ENCODE peak calls at places on chromosomes 12 and 14, in five cellular contexts. U, I, T, K and S are unnamed samples.

GRCh38 chr14:97138801-97139200 is 341.6 kb downstream of the VRK1 start:
- DNase-seq in U (no peak), I (no peak), T (no peak), K (no peak), S (no peak)

GRCh38 chr14:97878727-97879126 is 1081.5 kb downstream of the VRK1 start:
- DNase-seq in U (no peak), I (no peak), T (peak; percentile 78), K (no peak), S (peak; percentile 10)

GRCh38 chr12:64819816-64820402 is 4.5 kb upstream of the TBC1D30 start:
- DNase-seq in U (no peak), I (no peak), T (no peak), K (no peak), S (no peak)

GRCh38 chr12:39124768-39125167 is 219.4 kb upstream of the CPNE8 start:
- DNase-seq in U (no peak), I (no peak), T (no peak), K (no peak), S (no peak)

GRCh38 chr12:63066782-63067181 is 84.2 kb downstream of the AVPR1A start:
- DNase-seq in U (no peak), I (no peak), T (no peak), K (no peak), S (no peak)

GRCh38 chr14:66600416-66600815 is 92.5 kb downstream of the GPHN start:
- DNase-seq in U (no peak), I (no peak), T (no peak), K (no peak), S (no peak)

GRCh38 chr12:52826611-52827498 is 7.3 kb downstream of the KRT79 start:
- DNase-seq in U (no peak), I (no peak), T (no peak), K (no peak), S (no peak)

GRCh38 chr12:127810026-127810425 is 456.9 kb upstream of the TMEM132C start:
- DNase-seq in U (no peak), I (no peak), T (no peak), K (no peak), S (no peak)

GRCh38 chr12:117489671-117490070 is 128.2 kb upstream of the NOS1 start:
- DNase-seq in U (no peak), I (no peak), T (no peak), K (no peak), S (no peak)

GRCh38 chr14:89283327-89284060 is 133.5 kb downstream of the FOXN3 start:
- DNase-seq in U (no peak), I (peak; percentile 9), T (no peak), K (no peak), S (no peak)

GRCh38 chr12:388547-389137 is 478 bp downstream of the KDM5A start:
- DNase-seq in U (no peak), I (peak; percentile 43), T (peak; percentile 80), K (no peak), S (peak; percentile 11)

GRCh38 chr12:66279127-66279712 is 23.1 kb upstream of the HELB start:
- DNase-seq in U (no peak), I (peak; percentile 28), T (peak; percentile 77), K (no peak), S (no peak)

GRCh38 chr12:28021704-28022103 is 49.2 kb upstream of the PTHLH start:
- DNase-seq in U (no peak), I (no peak), T (no peak), K (no peak), S (no peak)

GRCh38 chr12:68158427-68158826 is 1.1 kb downstream of the IFNG start:
- DNase-seq in U (no peak), I (no peak), T (no peak), K (no peak), S (no peak)

GRCh38 chr14:50776522-50776921 is 54.4 kb downstream of the NIN start:
- DNase-seq in U (no peak), I (no peak), T (no peak), K (no peak), S (no peak)

GRCh38 chr14:76352639-76353281 is 23.2 kb upstream of the ESRRB start:
- DNase-seq in U (peak; percentile 18), I (peak; percentile 62), T (peak; percentile 65), K (peak; percentile 5), S (peak; percentile 20)

GRCh38 chr12:123134265-123134664 is 16.6 kb downstream of the PITPNM2 start:
- DNase-seq in U (no peak), I (no peak), T (no peak), K (no peak), S (no peak)

GRCh38 chr12:49984476-49984890 is 11.7 kb downstream of the AQP6 start:
- DNase-seq in U (no peak), I (no peak), T (no peak), K (no peak), S (no peak)

GRCh38 chr12:126667340-126667739 is 1599.6 kb upstream of the TMEM132C start:
- DNase-seq in U (no peak), I (no peak), T (no peak), K (no peak), S (no peak)

GRCh38 chr12:78916845-78917480 is 52.4 kb downstream of the SYT1 start:
- DNase-seq in U (no peak), I (no peak), T (no peak), K (no peak), S (no peak)

GRCh38 chr12:117028254-117028653 is 71.0 kb downstream of the TESC start:
- DNase-seq in U (no peak), I (no peak), T (no peak), K (no peak), S (no peak)

GRCh38 chr12:32051511-32052299 is 54.9 kb upstream of the BICD1 start:
- DNase-seq in U (no peak), I (no peak), T (no peak), K (no peak), S (no peak)

GRCh38 chr14:24277606-24278321 is 6.4 kb upstream of the RABGGTA start:
- DNase-seq in U (no peak), I (peak; percentile 19), T (no peak), K (peak; percentile 4), S (peak; percentile 24)

GRCh38 chr14:38329236-38329635 is 73.3 kb upstream of the CLEC14A start:
- DNase-seq in U (no peak), I (no peak), T (no peak), K (no peak), S (no peak)

GRCh38 chr12:121334513-121335343 is 17.5 kb downstream of the ANAPC5 start:
- DNase-seq in U (no peak), I (no peak), T (no peak), K (no peak), S (no peak)

GRCh38 chr12:95858451-95859343 is at the start of gene SNRPF:
- DNase-seq in U (peak; percentile 92), I (peak; percentile 86), T (peak; percentile 97), K (peak; percentile 95), S (peak; percentile 97)

GRCh38 chr14:94139006-94139405 is 9.6 kb upstream of the IFI27L2 start:
- DNase-seq in U (no peak), I (no peak), T (no peak), K (no peak), S (no peak)

GRCh38 chr12:48288387-48289268 is 62.1 kb downstream of the ZNF641 start:
- DNase-seq in U (no peak), I (no peak), T (no peak), K (no peak), S (no peak)